ENCODE peak calls at places on chromosomes 12 and 14, in five cellular contexts. One of them, this sample, is unnamed.

GRCh38 chr12:113231275-113232231 is 10.3 kb downstream of the TPCN1 start:
- DNase-seq in GM23338: peak
- DNase-seq in cardiac fibroblast: no peak
- DNase-seq in psoas muscle: no peak
- DNase-seq in left ventricle myocardium inferior: no peak
- DNase-seq in this sample: peak

GRCh38 chr14:55160989-55161388 is 30.4 kb downstream of the DLGAP5 start:
- DNase-seq in GM23338: no peak
- DNase-seq in cardiac fibroblast: peak
- DNase-seq in psoas muscle: no peak
- DNase-seq in left ventricle myocardium inferior: no peak
- DNase-seq in this sample: peak

GRCh38 chr12:67519824-67520433 is 128.6 kb upstream of the DYRK2 start:
- DNase-seq in GM23338: peak
- DNase-seq in cardiac fibroblast: no peak
- DNase-seq in psoas muscle: no peak
- DNase-seq in left ventricle myocardium inferior: no peak
- DNase-seq in this sample: no peak

GRCh38 chr12:108635201-108635996 is 1.7 kb upstream of the SELPLG start:
- DNase-seq in GM23338: no peak
- DNase-seq in cardiac fibroblast: no peak
- DNase-seq in psoas muscle: no peak
- DNase-seq in left ventricle myocardium inferior: no peak
- DNase-seq in this sample: peak

GRCh38 chr12:93563807-93564538 is 8.5 kb upstream of the SOCS2 start:
- DNase-seq in GM23338: peak
- DNase-seq in cardiac fibroblast: peak
- DNase-seq in psoas muscle: no peak
- DNase-seq in left ventricle myocardium inferior: no peak
- DNase-seq in this sample: peak

GRCh38 chr12:68483592-68484373 is 126.9 kb upstream of the RAP1B start:
- DNase-seq in GM23338: no peak
- DNase-seq in cardiac fibroblast: peak
- DNase-seq in psoas muscle: no peak
- DNase-seq in left ventricle myocardium inferior: no peak
- DNase-seq in this sample: peak

GRCh38 chr12:94172973-94173372 is 24.6 kb downstream of the PLXNC1 start:
- DNase-seq in GM23338: no peak
- DNase-seq in cardiac fibroblast: peak
- DNase-seq in psoas muscle: no peak
- DNase-seq in left ventricle myocardium inferior: no peak
- DNase-seq in this sample: peak

GRCh38 chr14:71371711-71372396 is 464.6 kb downstream of the PCNX1 start:
- DNase-seq in GM23338: no peak
- DNase-seq in cardiac fibroblast: peak
- DNase-seq in psoas muscle: no peak
- DNase-seq in left ventricle myocardium inferior: no peak
- DNase-seq in this sample: peak

GRCh38 chr14:20435454-20436362 is at the start of gene KLHL33:
- DNase-seq in GM23338: peak
- DNase-seq in cardiac fibroblast: no peak
- DNase-seq in psoas muscle: peak
- DNase-seq in left ventricle myocardium inferior: no peak
- DNase-seq in this sample: peak

GRCh38 chr12:58648151-58648550 is 272.2 kb downstream of the LRIG3 start:
- DNase-seq in GM23338: no peak
- DNase-seq in cardiac fibroblast: no peak
- DNase-seq in psoas muscle: no peak
- DNase-seq in left ventricle myocardium inferior: no peak
- DNase-seq in this sample: no peak

GRCh38 chr12:57235012-57235727 is 5.7 kb downstream of the SHMT2 start:
- DNase-seq in GM23338: peak
- DNase-seq in cardiac fibroblast: peak
- DNase-seq in psoas muscle: peak
- DNase-seq in left ventricle myocardium inferior: peak
- DNase-seq in this sample: peak

GRCh38 chr12:95385646-95386045 is 88.3 kb upstream of the METAP2 start:
- DNase-seq in GM23338: no peak
- DNase-seq in cardiac fibroblast: peak
- DNase-seq in psoas muscle: no peak
- DNase-seq in left ventricle myocardium inferior: no peak
- DNase-seq in this sample: peak

GRCh38 chr12:108630481-108631207 is 3.0 kb downstream of the SELPLG start:
- DNase-seq in GM23338: no peak
- DNase-seq in cardiac fibroblast: peak
- DNase-seq in psoas muscle: no peak
- DNase-seq in left ventricle myocardium inferior: no peak
- DNase-seq in this sample: peak

GRCh38 chr14:69909831-69910550 is 30.8 kb downstream of the SMOC1 start:
- DNase-seq in GM23338: no peak
- DNase-seq in cardiac fibroblast: no peak
- DNase-seq in psoas muscle: no peak
- DNase-seq in left ventricle myocardium inferior: no peak
- DNase-seq in this sample: no peak

GRCh38 chr12:93839076-93839475 is 161.9 kb downstream of the CRADD start:
- DNase-seq in GM23338: no peak
- DNase-seq in cardiac fibroblast: no peak
- DNase-seq in psoas muscle: no peak
- DNase-seq in left ventricle myocardium inferior: no peak
- DNase-seq in this sample: no peak

GRCh38 chr12:2397356-2398045 is 344.7 kb downstream of the CACNA1C start:
- DNase-seq in GM23338: no peak
- DNase-seq in cardiac fibroblast: no peak
- DNase-seq in psoas muscle: no peak
- DNase-seq in left ventricle myocardium inferior: no peak
- DNase-seq in this sample: no peak

GRCh38 chr12:54185919-54186318 is 2.9 kb downstream of the SMUG1 start:
- DNase-seq in GM23338: no peak
- DNase-seq in cardiac fibroblast: no peak
- DNase-seq in psoas muscle: no peak
- DNase-seq in left ventricle myocardium inferior: no peak
- DNase-seq in this sample: no peak

GRCh38 chr12:89707623-89707991 is 1.0 kb downstream of the ATP2B1 start:
- DNase-seq in GM23338: peak
- DNase-seq in cardiac fibroblast: no peak
- DNase-seq in psoas muscle: peak
- DNase-seq in left ventricle myocardium inferior: peak
- DNase-seq in this sample: no peak

GRCh38 chr14:100314724-100315123 is 8.4 kb upstream of the SLC25A47 start:
- DNase-seq in GM23338: no peak
- DNase-seq in cardiac fibroblast: no peak
- DNase-seq in psoas muscle: no peak
- DNase-seq in left ventricle myocardium inferior: no peak
- DNase-seq in this sample: no peak

GRCh38 chr12:107826276-107826675 is 51.8 kb downstream of the ASCL4 start:
- DNase-seq in GM23338: no peak
- DNase-seq in cardiac fibroblast: no peak
- DNase-seq in psoas muscle: no peak
- DNase-seq in left ventricle myocardium inferior: no peak
- DNase-seq in this sample: no peak

GRCh38 chr12:85461127-85461526 is 181.1 kb downstream of the ALX1 start:
- DNase-seq in GM23338: no peak
- DNase-seq in cardiac fibroblast: no peak
- DNase-seq in psoas muscle: no peak
- DNase-seq in left ventricle myocardium inferior: no peak
- DNase-seq in this sample: no peak

GRCh38 chr12:27123642-27124041 is 41.3 kb upstream of the C12orf71 start:
- DNase-seq in GM23338: peak
- DNase-seq in cardiac fibroblast: peak
- DNase-seq in psoas muscle: no peak
- DNase-seq in left ventricle myocardium inferior: no peak
- DNase-seq in this sample: peak

GRCh38 chr12:118436002-118436724 is 59.8 kb downstream of the SUDS3 start:
- DNase-seq in GM23338: peak
- DNase-seq in cardiac fibroblast: peak
- DNase-seq in psoas muscle: no peak
- DNase-seq in left ventricle myocardium inferior: no peak
- DNase-seq in this sample: no peak

GRCh38 chr14:51327376-51327775 is 87.3 kb downstream of the TMX1 start:
- DNase-seq in GM23338: no peak
- DNase-seq in cardiac fibroblast: peak
- DNase-seq in psoas muscle: no peak
- DNase-seq in left ventricle myocardium inferior: no peak
- DNase-seq in this sample: peak

GRCh38 chr12:56932867-56933266 is 1.3 kb downstream of the SDR9C7 start:
- DNase-seq in GM23338: no peak
- DNase-seq in cardiac fibroblast: no peak
- DNase-seq in psoas muscle: no peak
- DNase-seq in left ventricle myocardium inferior: peak
- DNase-seq in this sample: no peak

GRCh38 chr12:4553943-4554342 is 8.1 kb upstream of the DYRK4 start:
- DNase-seq in GM23338: no peak
- DNase-seq in cardiac fibroblast: no peak
- DNase-seq in psoas muscle: no peak
- DNase-seq in left ventricle myocardium inferior: no peak
- DNase-seq in this sample: no peak

GRCh38 chr12:22971771-22972191 is 346.8 kb downstream of the ETNK1 start:
- DNase-seq in GM23338: no peak
- DNase-seq in cardiac fibroblast: no peak
- DNase-seq in psoas muscle: no peak
- DNase-seq in left ventricle myocardium inferior: no peak
- DNase-seq in this sample: peak

GRCh38 chr14:68628605-68629310 is 164.1 kb downstream of the ZFP36L1 start:
- DNase-seq in GM23338: peak
- DNase-seq in cardiac fibroblast: no peak
- DNase-seq in psoas muscle: no peak
- DNase-seq in left ventricle myocardium inferior: no peak
- DNase-seq in this sample: no peak
- H3K4me3 ChIP-seq in GM23338: peak
- H3K4me3 ChIP-seq in cardiac fibroblast: no peak
- H3K4me3 ChIP-seq in psoas muscle: no peak
- H3K4me3 ChIP-seq in left ventricle myocardium inferior: peak
- H3K4me3 ChIP-seq in this sample: peak

GRCh38 chr14:95943699-95944098 is 67.1 kb downstream of the TUNAR start:
- DNase-seq in GM23338: peak
- DNase-seq in cardiac fibroblast: no peak
- DNase-seq in psoas muscle: no peak
- DNase-seq in left ventricle myocardium inferior: no peak
- DNase-seq in this sample: no peak

GRCh38 chr14:95941897-95942296 is 65.3 kb downstream of the TUNAR start:
- DNase-seq in GM23338: no peak
- DNase-seq in cardiac fibroblast: no peak
- DNase-seq in psoas muscle: no peak
- DNase-seq in left ventricle myocardium inferior: no peak
- DNase-seq in this sample: no peak

GRCh38 chr14:95948608-95949007 is 72.0 kb downstream of the TUNAR start:
- DNase-seq in GM23338: peak
- DNase-seq in cardiac fibroblast: no peak
- DNase-seq in psoas muscle: no peak
- DNase-seq in left ventricle myocardium inferior: no peak
- DNase-seq in this sample: no peak

GRCh38 chr14:95946867-95947266 is 70.2 kb downstream of the TUNAR start:
- DNase-seq in GM23338: peak
- DNase-seq in cardiac fibroblast: no peak
- DNase-seq in psoas muscle: no peak
- DNase-seq in left ventricle myocardium inferior: no peak
- DNase-seq in this sample: no peak
- TF ChIP-seq CTCF in GM23338: no peak
- TF ChIP-seq CTCF in cardiac fibroblast: no peak
- TF ChIP-seq CTCF in psoas muscle: no peak
- TF ChIP-seq CTCF in left ventricle myocardium inferior: no peak
- TF ChIP-seq CTCF in this sample: no peak

GRCh38 chr14:26835949-26836570 is 238.2 kb upstream of the NOVA1 start:
- DNase-seq in GM23338: no peak
- DNase-seq in cardiac fibroblast: peak
- DNase-seq in psoas muscle: no peak
- DNase-seq in left ventricle myocardium inferior: no peak
- DNase-seq in this sample: no peak
- H3K4me3 ChIP-seq in GM23338: no peak
- H3K4me3 ChIP-seq in cardiac fibroblast: no peak
- H3K4me3 ChIP-seq in psoas muscle: no peak
- H3K4me3 ChIP-seq in left ventricle myocardium inferior: no peak
- H3K4me3 ChIP-seq in this sample: no peak

DNA sequence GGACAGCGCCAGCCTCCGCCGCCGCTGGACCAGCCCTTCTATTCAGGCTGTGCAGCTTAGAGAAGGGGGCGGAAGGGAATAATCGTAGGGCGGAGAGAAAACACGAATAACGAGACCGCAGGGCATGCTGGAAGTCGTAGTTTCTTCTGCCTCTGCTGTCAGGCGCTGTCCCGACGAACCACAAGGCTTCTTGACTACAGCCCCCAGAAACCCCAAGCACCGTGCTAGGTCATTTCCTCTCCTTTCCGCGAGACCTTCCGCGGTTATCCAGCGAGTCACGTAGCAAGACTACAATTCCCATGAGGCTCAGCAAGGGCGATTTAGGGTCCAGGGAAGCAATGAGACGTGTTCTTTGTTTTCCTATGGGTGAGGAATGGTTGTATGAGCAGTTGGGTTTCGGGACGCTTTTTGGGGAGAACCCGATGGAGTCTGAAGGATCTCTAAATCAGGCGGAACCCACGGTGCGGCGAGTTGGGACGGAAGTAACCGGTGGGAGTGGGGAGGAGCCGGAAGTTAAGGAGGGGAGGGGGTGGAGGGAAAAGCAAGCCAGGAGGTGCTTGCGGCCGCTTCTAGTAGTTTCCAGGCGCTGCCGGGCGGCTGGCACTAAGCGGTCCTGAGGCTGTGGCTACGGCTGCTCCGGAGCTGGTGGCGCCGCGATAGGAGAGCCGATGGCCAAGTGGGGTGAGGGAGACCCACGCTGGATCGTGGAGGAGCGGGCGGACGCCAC is at the start of the genes AHSA1 and VIPAS39:
- DNase-seq in GM23338: peak
- DNase-seq in cardiac fibroblast: peak
- DNase-seq in psoas muscle: peak
- DNase-seq in left ventricle myocardium inferior: peak
- DNase-seq in this sample: peak
- TF ChIP-seq CTCF in GM23338: no peak
- TF ChIP-seq CTCF in cardiac fibroblast: no peak
- TF ChIP-seq CTCF in psoas muscle: no peak
- TF ChIP-seq CTCF in left ventricle myocardium inferior: no peak
- TF ChIP-seq CTCF in this sample: no peak

DNA sequence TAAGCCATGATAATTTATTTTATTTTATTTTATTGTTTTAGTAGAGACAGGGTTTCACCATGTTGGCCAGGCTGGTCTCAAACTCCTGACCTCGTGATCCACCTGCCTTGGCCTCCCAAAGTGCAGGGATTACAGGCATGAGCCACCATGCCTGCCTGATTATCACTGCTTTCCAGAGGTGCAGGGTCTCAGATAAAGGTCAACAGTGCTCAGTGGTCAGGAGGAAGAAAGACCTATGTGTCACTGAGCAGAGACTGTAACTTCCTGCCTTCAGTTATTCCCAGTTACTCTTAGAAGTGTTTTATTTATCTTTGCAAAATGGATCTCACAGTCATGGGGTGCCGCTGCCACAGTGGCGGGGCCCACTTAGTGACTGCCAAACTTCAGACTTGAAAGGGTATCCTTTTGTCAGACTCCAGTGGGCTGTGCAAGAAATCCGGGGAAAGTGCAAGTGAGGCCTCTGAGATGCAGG is 59.3 kb upstream of the BICD1 start:
- DNase-seq in GM23338: no peak
- DNase-seq in cardiac fibroblast: no peak
- DNase-seq in psoas muscle: no peak
- DNase-seq in left ventricle myocardium inferior: no peak
- DNase-seq in this sample: no peak
- H3K4me3 ChIP-seq in GM23338: no peak
- H3K4me3 ChIP-seq in cardiac fibroblast: no peak
- H3K4me3 ChIP-seq in psoas muscle: no peak
- H3K4me3 ChIP-seq in left ventricle myocardium inferior: no peak
- H3K4me3 ChIP-seq in this sample: no peak

This sample was measured in choroid plexus epithelial cell.